ENCODE peak calls at places on chromosomes 3 and 15, in four cellular contexts. S is transverse colon, C is endothelial cell of umbilical vein, J is stomach. O is an unnamed sample.

GRCh38 chr3:18423401-18424212 is 1.5 kb downstream of the SATB1 start:
- DNase-seq in S (peak), C (peak), J (peak), O (peak)

GRCh38 chr3:184582583-184582982 is 21.0 kb downstream of the EPHB3 start:
- DNase-seq in S (no peak), C (no peak), J (no peak), O (no peak)

GRCh38 chr3:100850721-100851120 is 141.4 kb downstream of the TFG start:
- DNase-seq in S (no peak), C (no peak), J (no peak), O (no peak)

GRCh38 chr15:89377842-89378698 is 43.4 kb upstream of the POLG start:
- DNase-seq in S (no peak), C (no peak), J (no peak), O (no peak)

GRCh38 chr3:143263844-143264243 is 144.3 kb downstream of the CHST2 start:
- DNase-seq in S (no peak), C (no peak), J (no peak), O (no peak)

GRCh38 chr3:133238015-133238414 is 161.8 kb upstream of the BFSP2 start:
- DNase-seq in S (no peak), C (no peak), J (no peak), O (no peak)

GRCh38 chr3:46913644-46914043 is 36.1 kb downstream of the PTH1R start:
- DNase-seq in S (peak), C (peak), J (no peak), O (peak)

GRCh38 chr3:123790254-123791072 is 93.7 kb downstream of the MYLK start:
- DNase-seq in S (no peak), C (no peak), J (no peak), O (no peak)

GRCh38 chr15:75542386-75542797 is 36.7 kb downstream of the PTPN9 start:
- DNase-seq in S (no peak), C (peak), J (no peak), O (no peak)

DNA sequence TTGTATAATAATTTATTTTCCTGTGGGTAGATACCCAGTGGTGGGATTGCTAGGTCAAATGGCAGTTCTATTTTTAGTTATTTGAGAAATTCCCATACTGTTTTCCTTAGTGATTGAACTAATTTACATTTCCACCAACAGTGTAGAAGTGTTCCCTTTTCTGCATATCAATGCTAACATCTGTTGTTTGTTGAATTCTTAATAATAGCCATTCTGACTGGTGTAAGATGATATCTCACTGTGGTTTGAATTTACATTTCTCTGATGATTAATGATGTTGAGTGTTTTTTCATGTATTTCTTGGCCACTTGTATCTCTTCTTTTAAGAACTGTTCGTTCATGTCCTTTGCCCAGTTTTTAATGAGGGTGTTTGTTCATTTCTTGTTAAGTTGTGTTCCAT is 713.4 kb upstream of the EPHA6 start:
- DNase-seq in S (no peak), C (no peak), J (no peak), O (no peak)
- H3K27ac ChIP-seq in S (no peak), C (no peak), J (no peak), O (no peak)

GRCh38 chr15:64151727-64152506 is at the start of gene SNX22:
- DNase-seq in S (peak), C (peak), J (peak), O (peak)
- TF ChIP-seq POLR2A in S (no peak), C (no peak), J (no peak), O (no peak)

DNA sequence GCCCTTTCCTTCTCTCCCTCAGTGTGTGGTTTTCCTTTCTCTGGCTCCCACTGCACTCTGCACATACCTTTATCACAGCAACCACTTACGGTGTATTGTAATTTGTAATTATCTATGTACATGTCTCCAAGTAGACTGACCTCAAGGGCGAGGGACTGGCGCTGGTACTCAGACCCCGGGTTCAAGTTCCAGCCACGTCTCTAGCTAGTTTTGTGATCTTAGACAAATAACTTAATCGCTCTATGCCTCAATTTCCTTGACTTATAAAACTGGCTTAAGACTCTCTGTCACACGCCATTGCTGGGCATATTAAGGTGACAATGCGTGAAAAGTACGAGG is 603 bp upstream of the SENP2 start:
- DNase-seq in S (peak), C (no peak), J (no peak), O (no peak)
- TF ChIP-seq CTCF in S (no peak), C (no peak), J (no peak), O (no peak)

GRCh38 chr3:58082047-58082446 is 73.8 kb downstream of the FLNB start:
- DNase-seq in S (no peak), C (peak), J (no peak), O (no peak)
- H3K27ac ChIP-seq in S (peak), C (peak), J (peak), O (no peak)

GRCh38 chr15:69439623-69440022 is 13.0 kb upstream of the RPLP1 start:
- DNase-seq in S (no peak), C (no peak), J (no peak), O (no peak)

GRCh38 chr15:69443032-69443611 is 9.5 kb upstream of the RPLP1 start:
- DNase-seq in S (no peak), C (no peak), J (no peak), O (no peak)

GRCh38 chr15:69446947-69447346 is 5.7 kb upstream of the RPLP1 start:
- DNase-seq in S (no peak), C (no peak), J (no peak), O (no peak)

DNA sequence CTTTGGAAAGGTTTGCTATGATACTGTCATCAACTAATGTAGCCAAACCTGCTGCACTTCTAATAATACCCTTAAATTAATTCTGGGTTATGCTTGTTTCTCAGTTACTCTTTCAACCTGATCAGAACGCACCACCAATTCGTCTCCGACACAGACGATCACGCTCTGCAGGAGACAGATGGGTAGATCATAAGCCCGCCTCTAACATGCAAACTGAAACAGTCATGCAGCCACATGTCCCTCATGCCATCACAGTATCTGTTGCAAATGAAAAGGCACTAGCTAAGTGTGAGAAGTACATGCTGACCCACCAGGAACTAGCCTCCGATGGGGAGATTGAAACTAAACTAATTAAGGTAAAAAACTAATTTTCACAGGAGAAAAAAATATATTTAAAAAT is 7.9 kb upstream of the RPLP1 start:
- DNase-seq in S (no peak), C (no peak), J (no peak), O (no peak)
- TF ChIP-seq POLR2A in S (no peak), C (no peak), J (no peak), O (no peak)

GRCh38 chr3:15750879-15751278 is 46.9 kb downstream of the ANKRD28 start:
- DNase-seq in S (no peak), C (no peak), J (no peak), O (no peak)

GRCh38 chr3:15755181-15755580 is 42.6 kb downstream of the ANKRD28 start:
- DNase-seq in S (no peak), C (no peak), J (no peak), O (no peak)

GRCh38 chr3:15753056-15753710 is 44.6 kb downstream of the ANKRD28 start:
- DNase-seq in S (no peak), C (no peak), J (peak), O (peak)

GRCh38 chr3:15754047-15754446 is 43.7 kb downstream of the ANKRD28 start:
- DNase-seq in S (no peak), C (no peak), J (no peak), O (no peak)

GRCh38 chr3:15750143-15750542 is 47.6 kb downstream of the ANKRD28 start:
- DNase-seq in S (no peak), C (no peak), J (no peak), O (no peak)
- TF ChIP-seq CTCF in S (no peak), C (no peak), J (no peak), O (no peak)

O was measured in body of pancreas.